ENCODE peak calls at places on chromosomes 6 and 20, in nine cellular contexts. Y is colonic mucosa, F is uterus, N is sigmoid colon, S is thyroid gland, T is OCI-LY7, K is heart right ventricle, G is lung, V is ovary. U is an unnamed sample.

GRCh38 chr20:46701556-46701955 is 7.9 kb upstream of the SLC2A10 start:
- DNase-seq in Y (no peak), F (no peak), N (no peak), S (no peak), T (no peak), K (no peak), G (no peak), V (no peak), U (no peak)

GRCh38 chr6:127855542-127856159 is 45.2 kb downstream of the THEMIS start:
- DNase-seq in Y (no peak), F (no peak), N (no peak), S (peak; percentile 5), T (no peak), K (no peak), G (no peak), V (peak; percentile 17), U (no peak)

GRCh38 chr20:39855056-39855455 is 834.0 kb downstream of the MAFB start:
- DNase-seq in Y (no peak), F (no peak), N (no peak), S (no peak), T (no peak), K (no peak), G (no peak), V (no peak), U (no peak)

GRCh38 chr20:29689411-29690225 is 1567.8 kb upstream of the DEFB115 start:
- DNase-seq in Y (no peak), F (no peak), N (peak; percentile 62), S (peak; percentile 4), T (no peak), K (peak; percentile 22), G (no peak), V (no peak), U (peak; percentile 46)

GRCh38 chr20:41118632-41119031 is 18.7 kb upstream of the PLCG1 start:
- DNase-seq in Y (no peak), F (no peak), N (no peak), S (no peak), T (no peak), K (no peak), G (no peak), V (no peak), U (no peak)

GRCh38 chr6:26122005-26122388 is 34.8 kb downstream of the HFE start:
- DNase-seq in Y (no peak), F (no peak), N (no peak), S (no peak), T (peak; percentile 57), K (no peak), G (no peak), V (no peak), U (no peak)

GRCh38 chr6:78460711-78461110 is 406.6 kb upstream of the IRAK1BP1 start:
- DNase-seq in Y (no peak), F (no peak), N (no peak), S (no peak), T (no peak), K (no peak), G (no peak), V (no peak), U (no peak)

GRCh38 chr20:58169441-58169840 is 59.0 kb downstream of the ANKRD60 start:
- DNase-seq in Y (no peak), F (no peak), N (no peak), S (no peak), T (no peak), K (no peak), G (no peak), V (no peak), U (no peak)

GRCh38 chr20:824916-825315 is 8.6 kb upstream of the FAM110A start:
- DNase-seq in Y (no peak), F (no peak), N (peak; percentile 22), S (no peak), T (no peak), K (no peak), G (no peak), V (no peak), U (peak; percentile 40)

GRCh38 chr6:163828038-163828790 is 413.7 kb downstream of the QKI start:
- DNase-seq in Y (no peak), F (no peak), N (no peak), S (no peak), T (no peak), K (peak; percentile 42), G (no peak), V (no peak), U (no peak)

GRCh38 chr6:8494730-8495129 is 59.4 kb upstream of the SLC35B3 start:
- DNase-seq in Y (no peak), F (no peak), N (no peak), S (no peak), T (no peak), K (no peak), G (no peak), V (no peak), U (no peak)

GRCh38 chr20:59016795-59017492 is 2.3 kb upstream of the TUBB1 start:
- DNase-seq in Y (no peak), F (no peak), N (no peak), S (no peak), T (peak; percentile 44), K (no peak), G (peak; percentile 18), V (no peak), U (peak; percentile 67)

GRCh38 chr6:24775520-24776058 is 852 bp downstream of the GMNN start:
- DNase-seq in Y (no peak), F (no peak), N (no peak), S (peak; percentile 10), T (peak; percentile 37), K (no peak), G (no peak), V (no peak), U (no peak)

GRCh38 chr6:132907915-132908314 is 93.5 kb downstream of the RPS12 start:
- DNase-seq in Y (no peak), F (no peak), N (no peak), S (no peak), T (no peak), K (no peak), G (no peak), V (no peak), U (no peak)

GRCh38 chr20:34215711-34216381 is 25.4 kb upstream of the ASIP start:
- DNase-seq in Y (peak; percentile 67), F (peak; percentile 51), N (peak; percentile 83), S (peak; percentile 97), T (no peak), K (peak; percentile 85), G (peak; percentile 85), V (peak; percentile 77), U (peak; percentile 46)

GRCh38 chr6:10529231-10529801 is 8.2 kb downstream of the GCNT2 start:
- DNase-seq in Y (no peak), F (no peak), N (no peak), S (no peak), T (peak; percentile 53), K (no peak), G (peak; percentile 45), V (no peak), U (peak; percentile 49)

GRCh38 chr6:73236147-73236750 is 11.0 kb upstream of the KHDC1L start:
- DNase-seq in Y (no peak), F (no peak), N (no peak), S (no peak), T (no peak), K (no peak), G (no peak), V (no peak), U (no peak)

GRCh38 chr6:53325785-53326184 is 23.0 kb downstream of the ELOVL5 start:
- DNase-seq in Y (no peak), F (no peak), N (no peak), S (no peak), T (no peak), K (no peak), G (no peak), V (no peak), U (no peak)

GRCh38 chr6:53330137-53330536 is 18.6 kb downstream of the ELOVL5 start:
- DNase-seq in Y (no peak), F (no peak), N (no peak), S (no peak), T (no peak), K (no peak), G (no peak), V (no peak), U (no peak)

GRCh38 chr6:53327017-53327395 is 21.7 kb downstream of the ELOVL5 start:
- DNase-seq in Y (no peak), F (no peak), N (no peak), S (no peak), T (no peak), K (no peak), G (no peak), V (no peak), U (no peak)

GRCh38 chr6:53326372-53327016 is 22.3 kb downstream of the ELOVL5 start:
- DNase-seq in Y (no peak), F (peak; percentile 59), N (peak; percentile 90), S (peak; percentile 21), T (no peak), K (no peak), G (no peak), V (peak; percentile 61), U (no peak)

DNA sequence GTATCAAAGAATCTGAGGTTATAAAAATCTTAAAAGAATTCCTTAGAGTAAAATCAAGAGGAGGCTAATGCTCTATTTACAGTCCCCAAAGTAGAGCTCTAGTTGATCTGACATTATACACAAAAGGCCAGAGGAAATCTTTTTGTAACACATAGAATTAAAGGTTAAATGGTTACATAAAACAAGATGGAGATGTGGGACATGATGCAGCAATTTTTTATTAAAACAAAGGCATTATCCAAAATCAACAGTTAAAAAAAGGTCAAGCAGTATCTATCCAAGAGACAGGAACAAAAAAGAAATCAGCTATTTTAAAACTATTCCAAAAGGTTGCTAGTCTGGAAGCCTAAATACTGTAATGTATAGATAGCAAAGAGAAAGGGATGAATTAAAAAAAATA is 20.4 kb downstream of the ELOVL5 start:
- DNase-seq in Y (no peak), F (no peak), N (no peak), S (no peak), T (no peak), K (no peak), G (no peak), V (no peak), U (no peak)
- H3K27ac ChIP-seq in Y (no peak overlapping the region), F (no peak overlapping the region), N (peak overlapping the region; percentile 81), S (no peak overlapping the region), T (no peak overlapping the region), K (no peak overlapping the region), G (no peak overlapping the region), V (no peak overlapping the region), U (no peak overlapping the region)

GRCh38 chr6:56524891-56525703 is 117.6 kb downstream of the DST start:
- DNase-seq in Y (no peak), F (peak; percentile 54), N (no peak), S (no peak), T (no peak), K (no peak), G (no peak), V (no peak), U (no peak)
- H3K4me3 ChIP-seq in Y (no peak overlapping the region), F (no peak overlapping the region), N (no peak overlapping the region), S (no peak overlapping the region), T (peak overlapping the region; percentile 47), K (no peak overlapping the region), G (no peak overlapping the region), V (no peak overlapping the region), U (no peak overlapping the region)

GRCh38 chr6:111683749-111684267 is 78.1 kb upstream of the TRAF3IP2 start:
- DNase-seq in Y (no peak), F (peak; percentile 87), N (peak; percentile 88), S (no peak), T (no peak), K (no peak), G (no peak), V (peak; percentile 50), U (no peak)
- H3K27ac ChIP-seq in Y (no peak overlapping the region), F (peak overlapping the region; percentile 68), N (peak overlapping the region; percentile 72), S (peak overlapping the region; percentile 68), T (no peak overlapping the region), K (peak overlapping the region; percentile 91), G (peak overlapping the region; percentile 83), V (no peak overlapping the region), U (peak overlapping the region; percentile 73)

GRCh38 chr6:69722683-69723082 is 74.1 kb downstream of the LMBRD1 start:
- DNase-seq in Y (no peak), F (no peak), N (no peak), S (no peak), T (no peak), K (no peak), G (no peak), V (no peak), U (no peak)

GRCh38 chr6:69719602-69720193 is 77.1 kb downstream of the LMBRD1 start:
- DNase-seq in Y (no peak), F (no peak), N (no peak), S (no peak), T (peak; percentile 14), K (no peak), G (no peak), V (no peak), U (no peak)
- H3K4me3 ChIP-seq in Y (no peak overlapping the region), F (no peak overlapping the region), N (no peak overlapping the region), S (no peak overlapping the region), T (no peak overlapping the region), K (no peak overlapping the region), G (no peak overlapping the region), V (no peak overlapping the region), U (no peak overlapping the region)